ENCODE peak calls at places on chromosomes 5 and 9, in six cellular contexts. One of them, this sample, is unnamed.

GRCh38 chr9:137085918-137086530 is 761 bp upstream of the MAN1B1 start:
- DNase-seq in NCI-H2081 treated with DMSO at 0.1 percent for 48 hours: no peak
- DNase-seq in endodermal cell: peak; percentile 74
- DNase-seq in substantia nigra: no peak
- DNase-seq in mucosa of gallbladder: no peak
- DNase-seq in T follicular helper cell: no peak
- DNase-seq in this sample: no peak

GRCh38 chr9:117076571-117077300 is 338.1 kb downstream of the ASTN2 start:
- DNase-seq in substantia nigra: no peak
- DNase-seq in mucosa of gallbladder: no peak
- DNase-seq in endodermal cell: no peak
- DNase-seq in T follicular helper cell: no peak
- DNase-seq in NCI-H2081 treated with DMSO at 0.1 percent for 48 hours: no peak
- DNase-seq in this sample: no peak

GRCh38 chr5:72599519-72600400 is 92.5 kb upstream of the ZNF366 start:
- DNase-seq in NCI-H2081 treated with DMSO at 0.1 percent for 48 hours: no peak
- DNase-seq in endodermal cell: no peak
- DNase-seq in mucosa of gallbladder: no peak
- DNase-seq in substantia nigra: no peak
- DNase-seq in T follicular helper cell: no peak
- DNase-seq in this sample: no peak

GRCh38 chr9:129361196-129361595 is 183.1 kb upstream of the IER5L start:
- DNase-seq in NCI-H2081 treated with DMSO at 0.1 percent for 48 hours: no peak
- DNase-seq in mucosa of gallbladder: no peak
- DNase-seq in substantia nigra: no peak
- DNase-seq in endodermal cell: no peak
- DNase-seq in T follicular helper cell: no peak
- DNase-seq in this sample: no peak

GRCh38 chr5:79297661-79298060 is 61.7 kb downstream of the JMY start:
- DNase-seq in NCI-H2081 treated with DMSO at 0.1 percent for 48 hours: no peak
- DNase-seq in substantia nigra: no peak
- DNase-seq in mucosa of gallbladder: no peak
- DNase-seq in endodermal cell: no peak
- DNase-seq in T follicular helper cell: no peak
- DNase-seq in this sample: no peak

GRCh38 chr9:126519660-126520425 is 93.9 kb upstream of the LMX1B start:
- DNase-seq in substantia nigra: no peak
- DNase-seq in mucosa of gallbladder: no peak
- DNase-seq in NCI-H2081 treated with DMSO at 0.1 percent for 48 hours: no peak
- DNase-seq in T follicular helper cell: no peak
- DNase-seq in endodermal cell: peak; percentile 71
- DNase-seq in this sample: no peak

GRCh38 chr5:33662721-33663435 is 222.1 kb downstream of the TARS1 start:
- DNase-seq in substantia nigra: no peak
- DNase-seq in T follicular helper cell: no peak
- DNase-seq in endodermal cell: no peak
- DNase-seq in mucosa of gallbladder: no peak
- DNase-seq in NCI-H2081 treated with DMSO at 0.1 percent for 48 hours: no peak
- DNase-seq in this sample: no peak

GRCh38 chr5:172403191-172403794 is 51.0 kb downstream of the SH3PXD2B start:
- DNase-seq in NCI-H2081 treated with DMSO at 0.1 percent for 48 hours: no peak
- DNase-seq in substantia nigra: no peak
- DNase-seq in endodermal cell: no peak
- DNase-seq in mucosa of gallbladder: peak; percentile 78
- DNase-seq in T follicular helper cell: no peak
- DNase-seq in this sample: peak; percentile 88

GRCh38 chr5:142248853-142249462 is 75.9 kb downstream of the SPRY4 start:
- DNase-seq in T follicular helper cell: no peak
- DNase-seq in NCI-H2081 treated with DMSO at 0.1 percent for 48 hours: no peak
- DNase-seq in mucosa of gallbladder: peak; percentile 13
- DNase-seq in substantia nigra: no peak
- DNase-seq in endodermal cell: peak; percentile 78
- DNase-seq in this sample: no peak

This sample was measured in putamen.